ENCODE peak calls at places on chromosomes 5 and 9, in seven cellular contexts. S is heart left ventricle, T is bronchial epithelial cell, O is heart right ventricle, Q is lower lobe of right lung, V is colonic mucosa, Z is lung. F is an unnamed sample.

GRCh38 chr5:132677191-132677590 is 3.4 kb downstream of the IL4 start:
- DNase-seq in T (peak; percentile 84), Q (peak; percentile 79), V (peak; percentile 10), O (no peak), Z (peak; percentile 82), S (no peak), F (peak; percentile 76)

GRCh38 chr9:89768051-89768450 is 163.2 kb downstream of the GADD45G start:
- DNase-seq in O (no peak), Z (no peak), S (no peak), V (no peak), Q (no peak), T (no peak), F (no peak)

GRCh38 chr5:68749648-68750047 is 344.2 kb upstream of the SLC30A5 start:
- DNase-seq in S (no peak), O (no peak), V (no peak), T (peak; percentile 6), Z (no peak), Q (no peak), F (no peak)

GRCh38 chr5:145859897-145860296 is 12.9 kb downstream of the GRXCR2 start:
- DNase-seq in O (no peak), S (no peak), Q (no peak), Z (no peak), T (no peak), V (no peak), F (no peak)

GRCh38 chr5:61397937-61398336 is 65.9 kb downstream of the ZSWIM6 start:
- DNase-seq in T (no peak), Z (no peak), Q (no peak), V (no peak), S (no peak), O (no peak), F (no peak)

GRCh38 chr5:54889826-54890225 is 95.6 kb downstream of the ESM1 start:
- DNase-seq in T (peak; percentile 82), Z (no peak), S (no peak), Q (no peak), V (no peak), O (no peak), F (peak; percentile 48)

GRCh38 chr9:15735083-15735974 is 182.5 kb downstream of the CCDC171 start:
- DNase-seq in Z (peak; percentile 46), S (no peak), T (peak; percentile 94), O (no peak), V (no peak), Q (no peak), F (peak; percentile 88)

GRCh38 chr5:10352404-10353240 is 873 bp upstream of the MARCHF6 start:
- DNase-seq in T (no peak), Q (no peak), V (peak; percentile 53), S (no peak), O (no peak), Z (no peak), F (no peak)

GRCh38 chr5:39080597-39081204 is 6.5 kb upstream of the RICTOR start:
- DNase-seq in S (peak; percentile 55), O (peak; percentile 42), V (peak; percentile 41), T (peak; percentile 67), Z (peak; percentile 62), Q (no peak), F (no peak)

GRCh38 chr5:107469485-107469884 is 201.3 kb downstream of the EFNA5 start:
- DNase-seq in V (no peak), Z (no peak), T (peak; percentile 97), Q (no peak), S (no peak), O (no peak), F (peak; percentile 32)

GRCh38 chr5:51378778-51379652 is 4.2 kb upstream of the ISL1 start:
- DNase-seq in Z (no peak), S (no peak), V (no peak), O (no peak), Q (no peak), T (no peak), F (no peak)

GRCh38 chr5:56839062-56839461 is 23.7 kb downstream of the MAP3K1 start:
- DNase-seq in T (no peak), Z (no peak), Q (no peak), O (no peak), V (no peak), S (no peak), F (no peak)

GRCh38 chr9:106830527-106831140 is 32.3 kb upstream of the ZNF462 start:
- DNase-seq in Q (no peak), Z (no peak), T (no peak), O (peak; percentile 9), S (no peak), V (no peak), F (no peak)

GRCh38 chr9:35844628-35845301 is 15.7 kb downstream of the TMEM8B start:
- DNase-seq in O (peak; percentile 83), T (peak; percentile 90), V (peak; percentile 73), Z (peak; percentile 69), Q (no peak), S (peak; percentile 73), F (peak; percentile 42)

GRCh38 chr5:132961887-132962286 is 1.5 kb downstream of the AFF4 start:
- DNase-seq in V (peak; percentile 24), O (no peak), Z (no peak), Q (no peak), T (peak; percentile 61), S (no peak), F (no peak)

GRCh38 chr9:92724528-92725265 is 39.9 kb downstream of the BICD2 start:
- DNase-seq in Z (peak; percentile 28), T (no peak), Q (peak; percentile 53), V (peak; percentile 10), S (no peak), O (no peak), F (no peak)

GRCh38 chr5:171420429-171421231 is 1.2 kb downstream of the FGF18 start:
- DNase-seq in T (peak; percentile 50), V (peak; percentile 69), S (peak; percentile 88), Q (peak; percentile 85), O (peak; percentile 91), Z (peak; percentile 85), F (peak; percentile 33)

GRCh38 chr9:95076696-95077052 is 240.8 kb downstream of the FANCC start:
- DNase-seq in V (no peak), Q (no peak), S (no peak), T (no peak), Z (no peak), O (no peak), F (no peak)

GRCh38 chr5:122896598-122897282 is 51.3 kb downstream of the SNX24 start:
- DNase-seq in O (no peak), V (no peak), Z (no peak), Q (no peak), T (peak; percentile 25), S (no peak), F (no peak)

GRCh38 chr9:20623021-20623747 is 885 bp upstream of the MLLT3 start:
- DNase-seq in Q (peak; percentile 58), S (peak; percentile 17), O (peak; percentile 19), T (no peak), Z (peak; percentile 31), V (peak; percentile 69), F (no peak)
- TF ChIP-seq CTCF in Q (no peak), S (no peak), O (no peak), T (no peak), Z (no peak), V (no peak), F (no peak)

GRCh38 chr5:130731839-130732238 is 433.2 kb downstream of the HINT1 start:
- DNase-seq in S (no peak), Q (no peak), T (no peak), Z (no peak), V (no peak), O (no peak), F (no peak)
- H3K4me3 ChIP-seq in S (no peak overlapping the region), Q (no peak overlapping the region), T (no peak overlapping the region), Z (no peak overlapping the region), V (no peak overlapping the region), O (no peak overlapping the region), F (no peak overlapping the region)

GRCh38 chr5:135486131-135486530 is 34.0 kb upstream of the TIFAB start:
- DNase-seq in Q (no peak), Z (no peak), O (no peak), T (no peak), V (no peak), S (no peak), F (no peak)

GRCh38 chr5:135486679-135487395 is 34.7 kb upstream of the TIFAB start:
- DNase-seq in Q (no peak), T (no peak), V (no peak), Z (no peak), S (no peak), O (no peak), F (no peak)

GRCh38 chr5:135483254-135483653 is 31.1 kb upstream of the TIFAB start:
- DNase-seq in T (no peak), S (no peak), Q (no peak), O (no peak), Z (no peak), V (no peak), F (no peak)

GRCh38 chr5:135482383-135482933 is 30.3 kb upstream of the TIFAB start:
- DNase-seq in T (no peak), V (no peak), Z (no peak), O (no peak), S (no peak), Q (no peak), F (no peak)

DNA sequence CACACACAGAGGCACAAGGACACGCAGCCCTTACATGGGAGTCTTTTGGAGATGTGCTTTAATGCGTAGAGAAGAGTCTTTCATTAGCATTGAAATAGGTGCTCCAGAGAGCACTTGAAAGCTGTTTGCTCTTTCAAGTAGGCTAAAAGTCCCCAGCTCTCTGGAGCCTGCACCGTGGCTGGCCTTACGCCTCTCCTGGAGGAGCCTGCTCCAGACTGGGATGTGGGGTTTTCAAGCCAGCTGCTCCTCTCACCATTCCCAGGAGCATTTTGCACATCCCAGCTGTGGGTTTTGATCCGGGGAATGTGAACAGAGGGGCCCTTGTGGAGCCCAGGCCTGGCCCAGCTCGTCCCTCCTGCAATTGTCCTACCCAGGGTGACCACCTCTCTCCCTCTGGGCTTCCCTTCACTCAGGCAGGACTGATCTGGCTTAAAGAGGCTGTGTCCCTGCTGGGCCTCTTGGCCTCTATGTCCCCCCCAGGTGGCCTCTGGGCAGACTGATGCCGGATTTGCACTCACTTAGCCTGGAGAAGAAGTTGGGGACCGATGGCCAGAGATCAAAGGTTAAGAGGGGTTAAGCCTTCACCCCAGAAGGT is 32.5 kb upstream of the TIFAB start:
- DNase-seq in Q (no peak), T (no peak), S (no peak), Z (no peak), V (no peak), O (no peak), F (no peak)
- TF ChIP-seq CTCF in Q (no peak), T (no peak), S (no peak), Z (no peak), V (no peak), O (no peak), F (no peak)

GRCh38 chr5:160311491-160312138 is 749 bp downstream of the CCNJL start:
- DNase-seq in S (peak; percentile 31), Q (peak; percentile 75), Z (peak; percentile 51), O (peak; percentile 31), V (no peak), T (no peak), F (no peak)
- H3K4me3 ChIP-seq in S (peak overlapping the region; percentile 91), Q (peak overlapping the region; percentile 86), Z (peak overlapping the region; percentile 72), O (peak overlapping the region; percentile 58), V (peak overlapping the region; percentile 74), T (peak overlapping the region; percentile 63), F (peak overlapping the region; percentile 50)

GRCh38 chr9:114608525-114608796 is 2.6 kb upstream of the TMEM268 start:
- DNase-seq in O (no peak), V (no peak), Z (no peak), S (no peak), T (no peak), Q (no peak), F (no peak)
- TF ChIP-seq CTCF in O (no peak), V (no peak), Z (no peak), S (no peak), T (no peak), Q (no peak), F (no peak)

GRCh38 chr9:136120119-136120393 is 1.4 kb upstream of the TMEM250 start:
- DNase-seq in O (no peak), T (no peak), S (no peak), Z (no peak), V (peak; percentile 69), Q (no peak), F (no peak)
- H3K4me3 ChIP-seq in O (no peak overlapping the region), T (no peak overlapping the region), S (no peak overlapping the region), Z (no peak overlapping the region), V (no peak overlapping the region), Q (peak overlapping the region; percentile 93), F (peak overlapping the region; percentile 60)

F was measured in BJ.